ENCODE peak calls at places on chromosomes 13 and 19, in six cellular contexts. Z is mesenchymal stem cell, C is H1, I is IMR-90, O is mesendoderm, F is H9. P is an unnamed sample.

GRCh38 chr13:66353664-66354063 is 876.5 kb downstream of the PCDH9 start:
- DNase-seq in Z (no peak), C (no peak), I (no peak), O (no peak), F (no peak), P (no peak)

GRCh38 chr19:8641908-8642547 is 11.6 kb downstream of the NFILZ start:
- DNase-seq in Z (peak; percentile 66), C (no peak), I (peak; percentile 65), O (peak; percentile 67), F (no peak), P (no peak)

GRCh38 chr13:113901642-113902041 is 37.8 kb upstream of the GAS6 start:
- DNase-seq in Z (no peak), C (no peak), I (no peak), O (no peak), F (no peak), P (no peak)

GRCh38 chr13:43339145-43339820 is 315.9 kb downstream of the DNAJC15 start:
- DNase-seq in Z (no peak), C (no peak), I (no peak), O (no peak), F (no peak), P (no peak)

GRCh38 chr13:91108315-91108714 is 239.2 kb upstream of the MIR17HG start:
- DNase-seq in Z (no peak), C (no peak), I (no peak), O (no peak), F (no peak), P (no peak)

GRCh38 chr19:44367024-44367423 is 10.5 kb upstream of the ZNF112 start:
- DNase-seq in Z (no peak), C (no peak), I (no peak), O (no peak), F (peak; percentile 36), P (no peak)

GRCh38 chr19:34217952-34218817 is 36.2 kb upstream of the GARRE1 start:
- DNase-seq in Z (peak; percentile 92), C (no peak), I (peak; percentile 98), O (no peak), F (no peak), P (no peak)

GRCh38 chr13:57787058-57787791 is 155.7 kb downstream of the PCDH17 start:
- DNase-seq in Z (no peak), C (peak; percentile 31), I (no peak), O (peak; percentile 57), F (peak; percentile 51), P (no peak)

GRCh38 chr19:41811036-41811435 is 14.6 kb downstream of the CEACAM3 start:
- DNase-seq in Z (no peak), C (no peak), I (no peak), O (no peak), F (no peak), P (no peak)

GRCh38 chr19:16726916-16727315 is 7.3 kb downstream of the NWD1 start:
- DNase-seq in Z (no peak), C (no peak), I (no peak), O (no peak), F (no peak), P (no peak)

GRCh38 chr19:29715695-29716581 is 877 bp upstream of the C19orf12 start:
- DNase-seq in Z (peak; percentile 46), C (no peak), I (no peak), O (peak; percentile 50), F (no peak), P (no peak)

GRCh38 chr19:52369463-52370340 is at the start of gene ZNF880:
- DNase-seq in Z (peak; percentile 93), C (peak; percentile 71), I (peak; percentile 89), O (peak; percentile 96), F (peak; percentile 87), P (peak; percentile 83)

GRCh38 chr13:107025991-107026390 is 458.1 kb upstream of the ARGLU1 start:
- DNase-seq in Z (no peak), C (no peak), I (peak; percentile 71), O (peak; percentile 13), F (no peak), P (no peak)

GRCh38 chr13:51999525-51999924 is 11.7 kb downstream of the ATP7B start:
- DNase-seq in Z (no peak), C (no peak), I (peak; percentile 25), O (no peak), F (no peak), P (no peak)

GRCh38 chr13:50236898-50237318 is 221.7 kb downstream of the KCNRG start:
- DNase-seq in Z (no peak), C (no peak), I (peak; percentile 5), O (no peak), F (no peak), P (no peak)

GRCh38 chr19:30224689-30225606 is 147.2 kb upstream of the ZNF536 start:
- DNase-seq in Z (no peak), C (no peak), I (no peak), O (peak; percentile 30), F (no peak), P (no peak)

GRCh38 chr13:110279684-110280083 is 27.3 kb downstream of the COL4A1 start:
- DNase-seq in Z (no peak), C (no peak), I (no peak), O (no peak), F (no peak), P (no peak)

GRCh38 chr13:110281736-110282135 is 25.2 kb downstream of the COL4A1 start:
- DNase-seq in Z (no peak), C (no peak), I (no peak), O (no peak), F (no peak), P (no peak)

GRCh38 chr13:110278859-110279258 is 28.1 kb downstream of the COL4A1 start:
- DNase-seq in Z (no peak), C (no peak), I (no peak), O (no peak), F (no peak), P (no peak)

GRCh38 chr13:110280996-110281688 is 25.8 kb downstream of the COL4A1 start:
- DNase-seq in Z (no peak), C (no peak), I (no peak), O (no peak), F (no peak), P (no peak)

GRCh38 chr13:110280231-110280813 is 26.6 kb downstream of the COL4A1 start:
- DNase-seq in Z (no peak), C (no peak), I (no peak), O (no peak), F (no peak), P (no peak)
- H3K18ac ChIP-seq in Z (no peak overlapping the region), C (no peak overlapping the region), I (no peak overlapping the region), O (no peak overlapping the region), F (no peak overlapping the region), P (no peak overlapping the region)

DNA sequence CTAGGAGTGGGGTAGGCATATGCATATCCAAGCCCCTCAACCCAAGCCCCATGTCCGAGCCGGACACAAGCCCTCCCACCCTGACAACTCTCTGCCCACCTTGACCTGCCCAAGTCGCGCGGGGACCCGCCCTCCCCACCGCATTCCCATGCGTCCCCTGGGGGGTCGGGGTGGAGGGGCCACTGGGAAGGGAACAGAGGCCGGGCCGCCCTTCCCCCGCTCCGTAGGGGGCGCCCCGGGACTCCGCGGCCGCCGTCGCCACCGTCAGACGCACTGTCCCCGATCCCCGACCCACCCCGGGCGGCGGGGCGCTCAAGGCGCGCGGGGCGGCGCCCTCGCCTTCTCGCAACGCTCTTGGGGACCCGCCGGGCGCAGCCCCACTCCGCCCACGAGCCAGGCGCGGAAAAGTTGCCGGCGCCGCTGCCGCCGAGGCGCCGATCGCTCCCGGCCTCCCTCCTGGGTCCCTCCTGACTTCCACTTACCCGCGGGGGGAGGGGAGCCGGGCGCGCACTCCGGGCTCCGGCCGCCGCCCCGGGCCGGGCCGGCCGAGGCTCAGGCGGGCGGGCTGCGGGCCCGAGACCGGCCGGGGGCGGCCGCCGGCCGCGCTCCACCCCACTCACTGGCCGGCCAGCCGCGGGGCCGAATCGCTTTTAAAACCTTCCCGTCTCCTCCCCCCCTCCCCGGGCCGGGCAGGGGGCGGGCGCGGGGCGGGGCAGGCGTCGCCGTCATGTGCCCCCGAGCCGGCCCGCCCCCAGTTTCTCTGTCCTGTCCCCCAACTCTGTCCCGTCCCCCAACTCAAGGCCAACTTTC is 34.4 kb upstream of the NANOS3 start:
- DNase-seq in Z (peak; percentile 87), C (no peak), I (peak; percentile 65), O (peak; percentile 63), F (peak; percentile 56), P (no peak)
- H3K18ac ChIP-seq in Z (peak overlapping the region; percentile 95), C (peak overlapping the region; percentile 90), I (peak overlapping the region; percentile 79), O (peak overlapping the region; percentile 91), F (peak overlapping the region; percentile 83), P (peak overlapping the region; percentile 99)

GRCh38 chr19:47626238-47626637 is 17.3 kb downstream of the BICRA start:
- DNase-seq in Z (no peak), C (no peak), I (no peak), O (no peak), F (no peak), P (no peak)
- H3K18ac ChIP-seq in Z (no peak overlapping the region), C (peak overlapping the region; percentile 7), I (no peak overlapping the region), O (no peak overlapping the region), F (no peak overlapping the region), P (no peak overlapping the region)

DNA sequence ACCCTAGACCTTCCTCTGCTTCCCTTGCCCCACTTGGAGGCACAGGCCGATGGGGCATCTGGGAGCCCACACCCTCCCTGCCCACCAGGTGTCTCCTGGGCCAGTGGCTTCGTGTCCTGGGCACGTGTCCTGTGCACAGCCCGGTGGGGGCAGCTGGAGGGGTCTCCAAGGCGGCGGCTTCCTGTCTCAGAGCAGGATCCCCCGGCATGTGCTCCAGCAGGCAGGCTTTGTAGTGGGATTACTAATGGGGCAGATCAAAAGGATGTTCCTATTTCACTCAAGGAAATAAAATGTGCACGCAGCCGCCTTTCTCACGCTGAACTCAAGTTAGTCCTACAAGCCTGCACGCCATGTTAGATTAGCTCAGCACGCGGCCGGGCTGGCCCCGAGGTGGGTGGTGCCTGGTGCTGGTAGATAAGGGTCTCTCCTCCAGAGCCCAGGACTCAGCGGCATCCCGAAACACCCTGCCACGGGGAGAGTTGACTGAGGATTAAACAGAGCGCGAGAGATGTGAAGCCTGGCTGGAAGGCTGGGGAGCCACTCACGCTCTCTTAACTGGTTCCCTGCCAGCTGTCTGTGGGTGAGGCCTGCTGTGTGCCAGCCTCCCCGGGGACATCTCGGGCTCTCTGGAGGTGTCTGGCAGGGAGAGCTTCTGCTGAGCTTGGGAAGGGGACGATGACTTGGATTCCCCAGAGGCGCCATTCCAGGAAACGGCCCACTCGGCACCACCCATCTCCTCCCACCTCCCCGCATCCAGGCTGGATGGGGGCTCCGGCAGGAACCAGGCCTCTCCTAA is 122.1 kb downstream of the KDM4B start:
- DNase-seq in Z (peak; percentile 51), C (no peak), I (peak; percentile 15), O (peak; percentile 50), F (no peak), P (peak; percentile 24)
- H3K18ac ChIP-seq in Z (peak overlapping the region; percentile 69), C (no peak overlapping the region), I (no peak overlapping the region), O (no peak overlapping the region), F (no peak overlapping the region), P (peak overlapping the region; percentile 92)